ENCODE peak calls at places on chromosome 18, in seven cellular contexts. One of them, this sample, is unnamed.

GRCh38 chr18:68985172-68985820 is 187.4 kb downstream of the CCDC102B start:
- DNase-seq in tibial nerve: no peak
- DNase-seq in neural crest cell: no peak
- DNase-seq in Peyer's patch: no peak
- DNase-seq in bronchial epithelial cell: no peak
- DNase-seq in adrenal gland: no peak
- DNase-seq in right lobe of liver: no peak
- DNase-seq in this sample: no peak

GRCh38 chr18:73235921-73236320 is 368.1 kb upstream of the NETO1 start:
- DNase-seq in tibial nerve: no peak
- DNase-seq in neural crest cell: no peak
- DNase-seq in Peyer's patch: no peak
- DNase-seq in bronchial epithelial cell: no peak
- DNase-seq in adrenal gland: no peak
- DNase-seq in right lobe of liver: no peak
- DNase-seq in this sample: peak; percentile 49

GRCh38 chr18:76654536-76654935 is 159.5 kb upstream of the ZNF516 start:
- DNase-seq in tibial nerve: no peak
- DNase-seq in neural crest cell: no peak
- DNase-seq in Peyer's patch: no peak
- DNase-seq in bronchial epithelial cell: no peak
- DNase-seq in adrenal gland: no peak
- DNase-seq in right lobe of liver: no peak
- DNase-seq in this sample: peak; percentile 84

GRCh38 chr18:79458131-79458838 is 62.6 kb downstream of the NFATC1 start:
- DNase-seq in tibial nerve: peak; percentile 61
- DNase-seq in neural crest cell: peak; percentile 32
- DNase-seq in Peyer's patch: no peak
- DNase-seq in bronchial epithelial cell: peak; percentile 75
- DNase-seq in adrenal gland: no peak
- DNase-seq in right lobe of liver: no peak
- DNase-seq in this sample: peak; percentile 65

GRCh38 chr18:12766986-12767433 is 64.2 kb downstream of the PSMG2 start:
- DNase-seq in tibial nerve: no peak
- DNase-seq in neural crest cell: peak; percentile 6
- DNase-seq in Peyer's patch: no peak
- DNase-seq in bronchial epithelial cell: no peak
- DNase-seq in adrenal gland: no peak
- DNase-seq in right lobe of liver: no peak
- DNase-seq in this sample: no peak

GRCh38 chr18:32469691-32470131 is 971 bp downstream of the GAREM1 start:
- DNase-seq in tibial nerve: no peak
- DNase-seq in neural crest cell: no peak
- DNase-seq in Peyer's patch: no peak
- DNase-seq in bronchial epithelial cell: peak; percentile 27
- DNase-seq in adrenal gland: no peak
- DNase-seq in right lobe of liver: no peak
- DNase-seq in this sample: peak; percentile 59

GRCh38 chr18:6366776-6367175 is 47.9 kb downstream of the L3MBTL4 start:
- DNase-seq in tibial nerve: no peak
- DNase-seq in neural crest cell: no peak
- DNase-seq in Peyer's patch: no peak
- DNase-seq in bronchial epithelial cell: no peak
- DNase-seq in adrenal gland: no peak
- DNase-seq in right lobe of liver: no peak
- DNase-seq in this sample: no peak

GRCh38 chr18:64712035-64712434 is 563.1 kb upstream of the LINC00305 start:
- DNase-seq in tibial nerve: no peak
- DNase-seq in neural crest cell: no peak
- DNase-seq in Peyer's patch: no peak
- DNase-seq in bronchial epithelial cell: peak; percentile 48
- DNase-seq in adrenal gland: no peak
- DNase-seq in right lobe of liver: no peak
- DNase-seq in this sample: no peak

GRCh38 chr18:12659904-12660605 is 2.1 kb upstream of the SPIRE1 start:
- DNase-seq in tibial nerve: peak; percentile 74
- DNase-seq in neural crest cell: peak; percentile 37
- DNase-seq in Peyer's patch: no peak
- DNase-seq in bronchial epithelial cell: peak; percentile 57
- DNase-seq in adrenal gland: peak; percentile 44
- DNase-seq in right lobe of liver: no peak
- DNase-seq in this sample: peak; percentile 83

GRCh38 chr18:6207119-6207518 is 207.6 kb downstream of the L3MBTL4 start:
- DNase-seq in tibial nerve: no peak
- DNase-seq in neural crest cell: no peak
- DNase-seq in Peyer's patch: no peak
- DNase-seq in bronchial epithelial cell: no peak
- DNase-seq in adrenal gland: no peak
- DNase-seq in right lobe of liver: no peak
- DNase-seq in this sample: no peak

GRCh38 chr18:63997606-63998005 is 27.7 kb downstream of the SERPINB8 start:
- DNase-seq in tibial nerve: no peak
- DNase-seq in neural crest cell: no peak
- DNase-seq in Peyer's patch: no peak
- DNase-seq in bronchial epithelial cell: peak; percentile 46
- DNase-seq in adrenal gland: no peak
- DNase-seq in right lobe of liver: no peak
- DNase-seq in this sample: no peak

GRCh38 chr18:32769242-32770180 is 3.3 kb downstream of the KLHL14 start:
- DNase-seq in tibial nerve: no peak
- DNase-seq in neural crest cell: peak; percentile 29
- DNase-seq in Peyer's patch: peak; percentile 51
- DNase-seq in bronchial epithelial cell: no peak
- DNase-seq in adrenal gland: peak; percentile 14
- DNase-seq in right lobe of liver: no peak
- DNase-seq in this sample: no peak

GRCh38 chr18:25739356-25739755 is 351.1 kb downstream of the SS18 start:
- DNase-seq in tibial nerve: no peak
- DNase-seq in neural crest cell: no peak
- DNase-seq in Peyer's patch: no peak
- DNase-seq in bronchial epithelial cell: no peak
- DNase-seq in adrenal gland: no peak
- DNase-seq in right lobe of liver: no peak
- DNase-seq in this sample: no peak

GRCh38 chr18:25737710-25738251 is 352.6 kb downstream of the SS18 start:
- DNase-seq in tibial nerve: peak; percentile 34
- DNase-seq in neural crest cell: no peak
- DNase-seq in Peyer's patch: no peak
- DNase-seq in bronchial epithelial cell: no peak
- DNase-seq in adrenal gland: no peak
- DNase-seq in right lobe of liver: no peak
- DNase-seq in this sample: peak; percentile 97

GRCh38 chr18:25743661-25744151 is 346.7 kb downstream of the SS18 start:
- DNase-seq in tibial nerve: no peak
- DNase-seq in neural crest cell: no peak
- DNase-seq in Peyer's patch: no peak
- DNase-seq in bronchial epithelial cell: no peak
- DNase-seq in adrenal gland: no peak
- DNase-seq in right lobe of liver: no peak
- DNase-seq in this sample: no peak
- TF ChIP-seq CTCF in tibial nerve: no peak
- TF ChIP-seq CTCF in neural crest cell: no peak
- TF ChIP-seq CTCF in Peyer's patch: no peak
- TF ChIP-seq CTCF in bronchial epithelial cell: no peak
- TF ChIP-seq CTCF in adrenal gland: no peak
- TF ChIP-seq CTCF in right lobe of liver: no peak
- TF ChIP-seq CTCF in this sample: no peak

GRCh38 chr18:21129586-21130216 is 18.1 kb upstream of the ROCK1 start:
- DNase-seq in tibial nerve: no peak
- DNase-seq in neural crest cell: no peak
- DNase-seq in Peyer's patch: no peak
- DNase-seq in bronchial epithelial cell: no peak
- DNase-seq in adrenal gland: no peak
- DNase-seq in right lobe of liver: no peak
- DNase-seq in this sample: peak; percentile 57

GRCh38 chr18:21131698-21132230 is 20.2 kb upstream of the ROCK1 start:
- DNase-seq in tibial nerve: no peak
- DNase-seq in neural crest cell: no peak
- DNase-seq in Peyer's patch: no peak
- DNase-seq in bronchial epithelial cell: no peak
- DNase-seq in adrenal gland: no peak
- DNase-seq in right lobe of liver: no peak
- DNase-seq in this sample: no peak

GRCh38 chr18:21132398-21132918 is 20.8 kb upstream of the ROCK1 start:
- DNase-seq in tibial nerve: no peak
- DNase-seq in neural crest cell: no peak
- DNase-seq in Peyer's patch: no peak
- DNase-seq in bronchial epithelial cell: no peak
- DNase-seq in adrenal gland: no peak
- DNase-seq in right lobe of liver: no peak
- DNase-seq in this sample: no peak

DNA sequence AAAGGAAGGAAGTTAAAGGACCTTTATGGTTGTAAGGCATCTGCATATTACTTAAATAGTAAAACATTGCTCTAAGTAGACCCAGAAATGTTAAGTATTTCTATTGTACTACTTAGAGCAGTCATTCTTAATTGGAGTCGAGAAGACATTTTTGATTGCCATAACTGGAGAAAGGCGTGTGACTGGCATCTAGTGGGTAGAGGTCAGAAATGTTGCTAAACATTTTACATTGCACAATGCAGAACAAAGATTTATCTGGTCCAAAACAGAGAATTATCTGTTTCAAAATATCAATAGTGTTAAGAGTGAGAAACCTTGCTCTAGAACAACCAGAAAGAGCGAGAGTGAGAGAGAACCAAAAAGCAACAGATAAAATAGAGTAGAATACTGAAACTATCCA is 23.3 kb upstream of the ROCK1 start:
- DNase-seq in tibial nerve: no peak
- DNase-seq in neural crest cell: no peak
- DNase-seq in Peyer's patch: no peak
- DNase-seq in bronchial epithelial cell: peak; percentile 43
- DNase-seq in adrenal gland: no peak
- DNase-seq in right lobe of liver: no peak
- DNase-seq in this sample: peak; percentile 35
- TF ChIP-seq CTCF in tibial nerve: peak; percentile 29
- TF ChIP-seq CTCF in neural crest cell: no peak
- TF ChIP-seq CTCF in Peyer's patch: no peak
- TF ChIP-seq CTCF in bronchial epithelial cell: peak; percentile 25
- TF ChIP-seq CTCF in adrenal gland: no peak
- TF ChIP-seq CTCF in right lobe of liver: peak; percentile 42
- TF ChIP-seq CTCF in this sample: no peak

DNA sequence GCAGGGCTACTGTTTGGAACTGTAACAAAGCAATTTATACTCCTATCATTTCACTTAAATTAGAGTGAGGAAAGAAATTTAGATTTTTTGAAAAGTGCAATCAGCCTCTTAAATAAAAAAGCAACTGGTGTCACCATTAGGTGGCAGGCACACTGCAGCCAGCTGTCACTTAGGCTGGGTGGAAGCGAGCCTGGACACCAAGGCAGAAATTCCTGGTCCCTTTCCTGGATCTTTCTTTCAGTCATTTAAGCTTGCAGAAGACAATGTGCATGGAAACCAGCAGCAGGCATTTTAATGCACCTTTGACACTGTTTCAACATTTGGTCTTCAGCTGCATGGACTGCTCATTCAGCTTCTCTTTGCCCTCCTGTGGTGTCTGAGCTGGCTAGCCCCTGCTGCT is 61.0 kb downstream of the AQP4 start:
- DNase-seq in tibial nerve: no peak
- DNase-seq in neural crest cell: peak; percentile 10
- DNase-seq in Peyer's patch: no peak
- DNase-seq in bronchial epithelial cell: no peak
- DNase-seq in adrenal gland: no peak
- DNase-seq in right lobe of liver: no peak
- DNase-seq in this sample: no peak
- TF ChIP-seq CTCF in tibial nerve: no peak
- TF ChIP-seq CTCF in neural crest cell: peak; percentile 60
- TF ChIP-seq CTCF in Peyer's patch: no peak
- TF ChIP-seq CTCF in bronchial epithelial cell: peak; percentile 16
- TF ChIP-seq CTCF in adrenal gland: peak; percentile 19
- TF ChIP-seq CTCF in right lobe of liver: no peak
- TF ChIP-seq CTCF in this sample: no peak

GRCh38 chr18:49340446-49340845 is 120.0 kb downstream of the DYM start:
- DNase-seq in tibial nerve: no peak
- DNase-seq in neural crest cell: no peak
- DNase-seq in Peyer's patch: no peak
- DNase-seq in bronchial epithelial cell: peak; percentile 25
- DNase-seq in adrenal gland: no peak
- DNase-seq in right lobe of liver: no peak
- DNase-seq in this sample: peak; percentile 43

GRCh38 chr18:49332679-49333078 is 127.8 kb downstream of the DYM start:
- DNase-seq in tibial nerve: no peak
- DNase-seq in neural crest cell: no peak
- DNase-seq in Peyer's patch: no peak
- DNase-seq in bronchial epithelial cell: no peak
- DNase-seq in adrenal gland: no peak
- DNase-seq in right lobe of liver: no peak
- DNase-seq in this sample: no peak

GRCh38 chr18:49339146-49339545 is 121.3 kb downstream of the DYM start:
- DNase-seq in tibial nerve: no peak
- DNase-seq in neural crest cell: no peak
- DNase-seq in Peyer's patch: no peak
- DNase-seq in bronchial epithelial cell: no peak
- DNase-seq in adrenal gland: no peak
- DNase-seq in right lobe of liver: no peak
- DNase-seq in this sample: no peak

DNA sequence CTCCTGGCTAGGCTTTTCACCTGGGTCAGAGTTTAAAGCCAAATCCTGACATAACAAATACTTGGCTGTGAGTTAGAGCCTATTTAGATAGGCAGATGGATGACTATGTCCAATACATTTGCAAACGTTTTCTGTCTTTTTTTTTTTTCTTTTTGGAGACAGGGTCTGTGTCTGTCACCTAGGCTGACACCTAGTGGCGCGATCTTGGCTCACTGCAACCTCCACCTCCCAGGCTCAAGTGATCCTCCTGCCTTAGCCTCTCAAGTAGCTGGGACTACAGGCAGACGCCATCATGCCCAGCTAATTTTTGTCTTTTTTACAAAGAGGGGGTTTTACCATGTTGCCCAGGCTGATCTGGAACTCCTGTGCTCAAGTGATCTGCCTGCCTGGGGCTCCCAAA is 124.8 kb downstream of the DYM start:
- DNase-seq in tibial nerve: no peak
- DNase-seq in neural crest cell: no peak
- DNase-seq in Peyer's patch: no peak
- DNase-seq in bronchial epithelial cell: no peak
- DNase-seq in adrenal gland: no peak
- DNase-seq in right lobe of liver: no peak
- DNase-seq in this sample: no peak
- TF ChIP-seq CTCF in tibial nerve: no peak
- TF ChIP-seq CTCF in neural crest cell: peak; percentile 33
- TF ChIP-seq CTCF in Peyer's patch: no peak
- TF ChIP-seq CTCF in bronchial epithelial cell: no peak
- TF ChIP-seq CTCF in adrenal gland: no peak
- TF ChIP-seq CTCF in right lobe of liver: no peak
- TF ChIP-seq CTCF in this sample: no peak

GRCh38 chr18:52992041-52992440 is 652.0 kb downstream of the DCC start:
- DNase-seq in tibial nerve: no peak
- DNase-seq in neural crest cell: no peak
- DNase-seq in Peyer's patch: no peak
- DNase-seq in bronchial epithelial cell: no peak
- DNase-seq in adrenal gland: no peak
- DNase-seq in right lobe of liver: no peak
- DNase-seq in this sample: no peak
- TF ChIP-seq CTCF in tibial nerve: no peak
- TF ChIP-seq CTCF in neural crest cell: peak; percentile 33
- TF ChIP-seq CTCF in Peyer's patch: no peak
- TF ChIP-seq CTCF in bronchial epithelial cell: peak; percentile 9
- TF ChIP-seq CTCF in adrenal gland: no peak
- TF ChIP-seq CTCF in right lobe of liver: no peak
- TF ChIP-seq CTCF in this sample: no peak